ENCODE peak calls at places on chromosomes 5 and 9, in five cellular contexts. One of them, this sample, is unnamed.

GRCh38 chr5:144139586-144139985 is 30.9 kb downstream of the YIPF5 start:
- DNase-seq in occipital lobe: no peak
- DNase-seq in HCEC 1CT: no peak
- DNase-seq in activated CD4-positive, CD25-positive, alpha-beta regulatory T cell treated with anti-CD3 and anti-CD28 coated beads, Interleukin-2, amount 50 U/mL, for 16 hours: no peak
- DNase-seq in activated CD8-positive, alpha-beta T cell treated with anti-CD3 and anti-CD28 coated beads for 36 hours: no peak
- DNase-seq in this sample: no peak

GRCh38 chr9:31210982-31211570 is 1173.4 kb upstream of the ACO1 start:
- DNase-seq in occipital lobe: no peak
- DNase-seq in HCEC 1CT: no peak
- DNase-seq in activated CD4-positive, CD25-positive, alpha-beta regulatory T cell treated with anti-CD3 and anti-CD28 coated beads, Interleukin-2, amount 50 U/mL, for 16 hours: no peak
- DNase-seq in activated CD8-positive, alpha-beta T cell treated with anti-CD3 and anti-CD28 coated beads for 36 hours: peak; percentile 20
- DNase-seq in this sample: no peak

GRCh38 chr9:131037336-131038255 is 28.6 kb downstream of the LAMC3 start:
- DNase-seq in occipital lobe: no peak
- DNase-seq in HCEC 1CT: no peak
- DNase-seq in activated CD4-positive, CD25-positive, alpha-beta regulatory T cell treated with anti-CD3 and anti-CD28 coated beads, Interleukin-2, amount 50 U/mL, for 16 hours: no peak
- DNase-seq in activated CD8-positive, alpha-beta T cell treated with anti-CD3 and anti-CD28 coated beads for 36 hours: no peak
- DNase-seq in this sample: no peak

GRCh38 chr9:36140086-36141084 is 3.9 kb downstream of the GLIPR2 start:
- DNase-seq in occipital lobe: no peak
- DNase-seq in HCEC 1CT: no peak
- DNase-seq in activated CD4-positive, CD25-positive, alpha-beta regulatory T cell treated with anti-CD3 and anti-CD28 coated beads, Interleukin-2, amount 50 U/mL, for 16 hours: no peak
- DNase-seq in activated CD8-positive, alpha-beta T cell treated with anti-CD3 and anti-CD28 coated beads for 36 hours: peak; percentile 63
- DNase-seq in this sample: no peak

GRCh38 chr5:73369283-73369682 is 79.3 kb downstream of the FOXD1 start:
- DNase-seq in occipital lobe: no peak
- DNase-seq in HCEC 1CT: no peak
- DNase-seq in activated CD4-positive, CD25-positive, alpha-beta regulatory T cell treated with anti-CD3 and anti-CD28 coated beads, Interleukin-2, amount 50 U/mL, for 16 hours: no peak
- DNase-seq in activated CD8-positive, alpha-beta T cell treated with anti-CD3 and anti-CD28 coated beads for 36 hours: no peak
- DNase-seq in this sample: no peak

GRCh38 chr5:17163185-17163584 is 54.2 kb upstream of the BASP1 start:
- DNase-seq in occipital lobe: no peak
- DNase-seq in HCEC 1CT: no peak
- DNase-seq in activated CD4-positive, CD25-positive, alpha-beta regulatory T cell treated with anti-CD3 and anti-CD28 coated beads, Interleukin-2, amount 50 U/mL, for 16 hours: no peak
- DNase-seq in activated CD8-positive, alpha-beta T cell treated with anti-CD3 and anti-CD28 coated beads for 36 hours: no peak
- DNase-seq in this sample: no peak

GRCh38 chr5:141585594-141585993 is 33.2 kb downstream of the DIAPH1 start:
- DNase-seq in occipital lobe: no peak
- DNase-seq in HCEC 1CT: no peak
- DNase-seq in activated CD4-positive, CD25-positive, alpha-beta regulatory T cell treated with anti-CD3 and anti-CD28 coated beads, Interleukin-2, amount 50 U/mL, for 16 hours: no peak
- DNase-seq in activated CD8-positive, alpha-beta T cell treated with anti-CD3 and anti-CD28 coated beads for 36 hours: no peak
- DNase-seq in this sample: no peak

GRCh38 chr5:72108200-72109050 is 1.1 kb downstream of the MAP1B start:
- DNase-seq in occipital lobe: peak; percentile 64
- DNase-seq in HCEC 1CT: peak; percentile 60
- DNase-seq in activated CD4-positive, CD25-positive, alpha-beta regulatory T cell treated with anti-CD3 and anti-CD28 coated beads, Interleukin-2, amount 50 U/mL, for 16 hours: no peak
- DNase-seq in activated CD8-positive, alpha-beta T cell treated with anti-CD3 and anti-CD28 coated beads for 36 hours: peak; percentile 14
- DNase-seq in this sample: peak; percentile 49

GRCh38 chr5:51652980-51653379 is 269.7 kb downstream of the ISL1 start:
- DNase-seq in occipital lobe: no peak
- DNase-seq in HCEC 1CT: no peak
- DNase-seq in activated CD4-positive, CD25-positive, alpha-beta regulatory T cell treated with anti-CD3 and anti-CD28 coated beads, Interleukin-2, amount 50 U/mL, for 16 hours: no peak
- DNase-seq in activated CD8-positive, alpha-beta T cell treated with anti-CD3 and anti-CD28 coated beads for 36 hours: no peak
- DNase-seq in this sample: no peak